ENCODE peak calls at places on chromosomes 6 and 20, in eight cellular contexts. O, D, E, T, M, S, L and B are unnamed samples.

GRCh38 chr6:125314019-125314581 is 12.3 kb upstream of the HDDC2 start:
- DNase-seq in O (peak; percentile 62), D (peak; percentile 61), E (peak; percentile 63), T (peak; percentile 56), M (peak; percentile 88), S (peak; percentile 42), L (peak; percentile 80), B (peak; percentile 30)

GRCh38 chr6:44697333-44697732 is 309.8 kb downstream of the CDC5L start:
- DNase-seq in O (no peak), D (no peak), E (no peak), T (peak; percentile 47), M (peak; percentile 33), S (no peak), L (no peak), B (no peak)

GRCh38 chr6:48511382-48511781 is 400.4 kb upstream of the PTCHD4 start:
- DNase-seq in O (peak; percentile 54), D (no peak), E (no peak), T (no peak), M (no peak), S (no peak), L (no peak), B (no peak)

GRCh38 chr6:84356907-84357306 is 129.5 kb upstream of the CEP162 start:
- DNase-seq in O (no peak), D (no peak), E (no peak), T (no peak), M (no peak), S (no peak), L (no peak), B (no peak)

GRCh38 chr20:54995021-54995420 is 519.6 kb downstream of the DOK5 start:
- DNase-seq in O (no peak), D (no peak), E (no peak), T (peak; percentile 32), M (no peak), S (no peak), L (no peak), B (peak; percentile 0)

GRCh38 chr6:74851598-74851997 is 354.3 kb downstream of the COL12A1 start:
- DNase-seq in O (no peak), D (peak; percentile 60), E (no peak), T (no peak), M (no peak), S (no peak), L (no peak), B (peak; percentile 6)

GRCh38 chr6:125002090-125002741 is 40.0 kb downstream of the RNF217 start:
- DNase-seq in O (no peak), D (peak; percentile 30), E (no peak), T (no peak), M (peak; percentile 18), S (no peak), L (no peak), B (peak; percentile 71)

GRCh38 chr20:37259031-37259430 is 2.6 kb downstream of the GHRH start:
- DNase-seq in O (no peak), D (no peak), E (no peak), T (no peak), M (no peak), S (no peak), L (no peak), B (no peak)

GRCh38 chr6:66851930-66852329 is 1144.9 kb upstream of the EYS start:
- DNase-seq in O (no peak), D (no peak), E (no peak), T (no peak), M (no peak), S (no peak), L (no peak), B (peak; percentile 6)

GRCh38 chr6:148768646-148769270 is 21.9 kb downstream of the UST start:
- DNase-seq in O (no peak), D (no peak), E (no peak), T (no peak), M (no peak), S (no peak), L (no peak), B (no peak)

GRCh38 chr6:11494786-11495564 is 42.6 kb upstream of the TMEM170B start:
- DNase-seq in O (no peak), D (no peak), E (no peak), T (no peak), M (no peak), S (no peak), L (no peak), B (no peak)

GRCh38 chr6:161575508-161576254 is 301.8 kb upstream of the AGPAT4 start:
- DNase-seq in O (no peak), D (no peak), E (no peak), T (no peak), M (peak; percentile 6), S (no peak), L (no peak), B (peak; percentile 14)

GRCh38 chr6:137261393-137262154 is 42.4 kb upstream of the IFNGR1 start:
- DNase-seq in O (peak; percentile 87), D (peak; percentile 54), E (no peak), T (no peak), M (no peak), S (no peak), L (peak; percentile 30), B (peak; percentile 29)

GRCh38 chr20:19974621-19975435 is 42.3 kb upstream of the NAA20 start:
- DNase-seq in O (peak; percentile 87), D (peak; percentile 97), E (no peak), T (no peak), M (no peak), S (no peak), L (peak; percentile 85), B (peak; percentile 94)

GRCh38 chr6:74873911-74874310 is 331.9 kb downstream of the COL12A1 start:
- DNase-seq in O (no peak), D (peak; percentile 25), E (no peak), T (no peak), M (no peak), S (no peak), L (peak; percentile 17), B (peak; percentile 21)

GRCh38 chr20:14582855-14583254 is 245.4 kb upstream of the FLRT3 start:
- DNase-seq in O (peak; percentile 67), D (no peak), E (no peak), T (no peak), M (no peak), S (no peak), L (no peak), B (no peak)

GRCh38 chr6:134669531-134669930 is 280.4 kb downstream of the ALDH8A1 start:
- DNase-seq in O (no peak), D (no peak), E (no peak), T (no peak), M (no peak), S (no peak), L (no peak), B (no peak)

GRCh38 chr20:17533396-17533795 is 2.2 kb upstream of the BFSP1 start:
- DNase-seq in O (peak; percentile 61), D (peak; percentile 60), E (peak; percentile 34), T (peak; percentile 70), M (peak; percentile 68), S (peak; percentile 51), L (peak; percentile 54), B (peak; percentile 43)

GRCh38 chr20:7375905-7376304 is 564.4 kb downstream of the HAO1 start:
- DNase-seq in O (peak; percentile 73), D (peak; percentile 17), E (peak; percentile 43), T (no peak), M (peak; percentile 44), S (peak; percentile 2), L (peak; percentile 43), B (no peak)

GRCh38 chr6:42454428-42454791 is 2.7 kb upstream of the TRERF1 start:
- DNase-seq in O (no peak), D (no peak), E (no peak), T (peak; percentile 55), M (peak; percentile 62), S (no peak), L (peak; percentile 32), B (peak; percentile 22)

GRCh38 chr20:53900380-53900999 is 169.9 kb downstream of the BCAS1 start:
- DNase-seq in O (peak; percentile 83), D (peak; percentile 95), E (no peak), T (no peak), M (no peak), S (no peak), L (no peak), B (peak; percentile 99)

GRCh38 chr6:6752129-6752528 is 163.6 kb downstream of the LY86 start:
- DNase-seq in O (no peak), D (peak; percentile 41), E (no peak), T (no peak), M (no peak), S (no peak), L (peak; percentile 32), B (peak; percentile 63)

GRCh38 chr6:70289299-70289698 is 13.6 kb downstream of the COL9A1 start:
- DNase-seq in O (no peak), D (no peak), E (no peak), T (no peak), M (peak; percentile 37), S (no peak), L (no peak), B (no peak)

GRCh38 chr6:108115598-108116058 is 41.1 kb upstream of the OSTM1 start:
- DNase-seq in O (peak; percentile 65), D (peak; percentile 11), E (no peak), T (peak; percentile 69), M (peak; percentile 80), S (peak; percentile 41), L (peak; percentile 63), B (no peak)

GRCh38 chr20:51021067-51022025 is 1.6 kb downstream of the KCNG1 start:
- DNase-seq in O (peak; percentile 30), D (peak; percentile 61), E (no peak), T (no peak), M (peak; percentile 53), S (no peak), L (no peak), B (peak; percentile 42)

GRCh38 chr6:144360401-144360800 is 75.3 kb downstream of the UTRN start:
- DNase-seq in O (peak; percentile 26), D (no peak), E (no peak), T (peak; percentile 53), M (no peak), S (no peak), L (no peak), B (no peak)
- H4K20me1 ChIP-seq in O (no peaks in the 10 kb centered on the region), D (peaks cover 16% of the 10 kb centered on the region), E (no peaks in the 10 kb centered on the region), T (no peaks in the 10 kb centered on the region), M (no peaks in the 10 kb centered on the region), S (no peaks in the 10 kb centered on the region), L (peaks cover 2% of the 10 kb centered on the region), B (peaks cover 19% of the 10 kb centered on the region)

GRCh38 chr20:32368323-32368722 is 10.2 kb downstream of the ASXL1 start:
- DNase-seq in O (no peak), D (no peak), E (no peak), T (no peak), M (no peak), S (no peak), L (no peak), B (no peak)
- H4K20me1 ChIP-seq in O (peaks cover 60% of the 10 kb centered on the region), D (peaks cover 75% of the 10 kb centered on the region), E (peaks cover 30% of the 10 kb centered on the region), T (no peaks in the 10 kb centered on the region), M (peaks cover 71% of the 10 kb centered on the region), S (peaks cover 5% of the 10 kb centered on the region), L (peaks cover 67% of the 10 kb centered on the region), B (peaks cover 82% of the 10 kb centered on the region)

DNA sequence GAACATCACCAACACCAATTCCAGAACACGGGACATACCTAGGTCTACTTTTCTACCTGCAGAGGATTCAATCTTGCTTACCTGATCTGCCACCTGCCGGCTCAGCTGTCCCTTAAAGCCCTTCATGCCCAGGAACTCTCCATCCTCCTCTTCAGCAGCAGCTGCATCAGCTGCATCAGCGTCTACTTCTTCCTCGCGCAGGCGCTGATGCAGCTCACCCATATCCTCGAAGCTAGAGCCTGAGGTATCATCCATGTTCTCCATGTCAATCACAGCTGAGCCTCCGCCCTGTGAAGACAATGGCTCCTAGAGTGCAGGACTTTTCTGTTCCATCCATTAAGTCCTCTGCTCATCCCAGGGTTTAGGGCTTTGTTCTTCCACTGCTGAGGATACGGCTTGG is 918 bp downstream of the YIPF3 start:
- DNase-seq in O (no peak), D (no peak), E (no peak), T (no peak), M (no peak), S (no peak), L (no peak), B (no peak)
- H4K20me1 ChIP-seq in O (peaks cover 22% of the 10 kb centered on the region), D (peaks cover 5% of the 10 kb centered on the region), E (no peaks in the 10 kb centered on the region), T (no peaks in the 10 kb centered on the region), M (peaks cover 3% of the 10 kb centered on the region), S (peaks cover 3% of the 10 kb centered on the region), L (peaks cover 10% of the 10 kb centered on the region), B (peaks cover 72% of the 10 kb centered on the region)

GRCh38 chr6:30491963-30492616 is 2.8 kb downstream of the HLA-E start:
- DNase-seq in O (no peak), D (no peak), E (no peak), T (no peak), M (no peak), S (no peak), L (no peak), B (no peak)
- H4K20me1 ChIP-seq in O (peaks cover 3% of the 10 kb centered on the region), D (peaks cover 27% of the 10 kb centered on the region), E (peaks cover 9% of the 10 kb centered on the region), T (no peaks in the 10 kb centered on the region), M (peaks cover 8% of the 10 kb centered on the region), S (peaks cover 6% of the 10 kb centered on the region), L (peaks cover 10% of the 10 kb centered on the region), B (peaks cover 32% of the 10 kb centered on the region)